ENCODE peak calls at places on chromosomes 16 and 17, in seven cellular contexts. F is dorsolateral prefrontal cortex; U is stomach; W is CD4-positive, CD25-positive, alpha-beta regulatory T cell; X is fibroblast of lung; I is heart right ventricle; N is PC-3. V is an unnamed sample.

GRCh38 chr17:81285179-81285878 is 9.8 kb downstream of the SLC38A10 start:
- DNase-seq in U (peak), F (peak), N (no peak), I (peak), X (peak), W (peak), V (peak)

GRCh38 chr16:89442588-89442987 is 47.8 kb downstream of the ANKRD11 start:
- DNase-seq in F (no peak), I (no peak), W (no peak), N (no peak), X (no peak), U (no peak), V (no peak)

GRCh38 chr16:55949518-55949917 is 74.3 kb upstream of the CES5A start:
- DNase-seq in I (no peak), U (no peak), W (no peak), N (peak), X (no peak), F (no peak), V (no peak)

GRCh38 chr17:83013779-83014117 is 65.7 kb upstream of the METRNL start:
- DNase-seq in U (no peak), X (no peak), F (no peak), N (no peak), W (no peak), I (no peak), V (no peak)

GRCh38 chr16:66930189-66930588 is 4.0 kb downstream of the CIAO2B start:
- DNase-seq in I (no peak), N (peak), F (no peak), X (peak), W (no peak), U (peak), V (no peak)

GRCh38 chr16:3461120-3461519 is 17.6 kb downstream of the NAA60 start:
- DNase-seq in X (no peak), W (peak), F (no peak), U (no peak), N (no peak), I (no peak), V (no peak)

GRCh38 chr17:42682400-42683384 is at the start of gene CNTNAP1:
- DNase-seq in U (peak), F (no peak), W (peak), I (peak), X (peak), N (peak), V (peak)

GRCh38 chr16:63461248-63461841 is 1425.1 kb upstream of the CDH8 start:
- DNase-seq in W (no peak), F (no peak), U (no peak), N (peak), X (peak), I (no peak), V (no peak)

GRCh38 chr17:37327341-37328090 is 48.3 kb upstream of the C17orf78 start:
- DNase-seq in F (no peak), I (no peak), W (no peak), N (no peak), X (peak), U (no peak), V (no peak)

GRCh38 chr16:11576427-11577289 is 10.1 kb downstream of the LITAF start:
- DNase-seq in I (no peak), N (peak), F (no peak), U (no peak), X (no peak), W (peak), V (peak)

GRCh38 chr16:54942353-54942943 is 11.8 kb downstream of the IRX5 start:
- DNase-seq in X (no peak), N (no peak), F (no peak), W (no peak), I (no peak), U (no peak), V (no peak)

GRCh38 chr16:47392114-47392513 is 68.7 kb downstream of the ITFG1 start:
- DNase-seq in F (no peak), X (no peak), I (no peak), W (peak), N (peak), U (no peak), V (peak)

GRCh38 chr16:67170168-67170947 is at the start of gene NOL3:
- DNase-seq in I (peak), X (peak), N (peak), F (no peak), W (peak), U (peak), V (peak)

GRCh38 chr16:56047307-56048234 is 143.7 kb upstream of the GNAO1 start:
- DNase-seq in I (peak), N (no peak), U (no peak), W (no peak), X (no peak), F (no peak), V (no peak)

GRCh38 chr17:79664925-79665738 is 54.3 kb upstream of the RBFOX3 start:
- DNase-seq in W (no peak), F (peak), I (peak), U (peak), X (peak), N (peak), V (no peak)

GRCh38 chr16:89137666-89138512 is 33.7 kb upstream of the CDH15 start:
- DNase-seq in X (no peak), I (no peak), F (no peak), U (no peak), W (no peak), N (no peak), V (peak)

GRCh38 chr17:46108550-46109110 is 84.6 kb downstream of the KANSL1 start:
- DNase-seq in I (no peak), F (no peak), U (no peak), N (peak), W (no peak), X (no peak), V (no peak)

GRCh38 chr17:39927928-39928867 is 666 bp downstream of the LRRC3C start:
- DNase-seq in U (peak), X (no peak), N (no peak), I (peak), W (no peak), F (peak), V (peak)

GRCh38 chr16:10743227-10743609 is 424 bp upstream of the NUBP1 start:
- DNase-seq in U (no peak), W (no peak), I (no peak), X (no peak), N (no peak), F (no peak), V (no peak)

GRCh38 chr16:6926762-6927161 is 405.9 kb upstream of the RBFOX1 start:
- DNase-seq in I (no peak), U (no peak), F (no peak), N (no peak), W (no peak), X (no peak), V (no peak)

GRCh38 chr16:53839150-53839549 is 135.2 kb downstream of the FTO start:
- DNase-seq in X (no peak), I (no peak), U (no peak), F (no peak), W (no peak), N (no peak), V (no peak)

GRCh38 chr16:10181196-10182162 is 749 bp downstream of the GRIN2A start:
- DNase-seq in N (peak), I (peak), U (peak), F (peak), X (peak), W (peak), V (peak)

GRCh38 chr17:80141463-80142165 is 5.3 kb downstream of the EIF4A3 start:
- DNase-seq in F (no peak), N (no peak), U (no peak), X (no peak), I (no peak), W (no peak), V (no peak)

GRCh38 chr17:45364531-45365390 is 47.9 kb upstream of the MAP3K14 start:
- DNase-seq in W (no peak), N (no peak), F (no peak), X (no peak), I (no peak), U (no peak), V (no peak)

GRCh38 chr17:2158011-2158410 is 103.1 kb downstream of the HIC1 start:
- DNase-seq in I (no peak), U (no peak), W (no peak), X (peak), F (no peak), N (no peak), V (no peak)

GRCh38 chr16:12757546-12757945 is 46.1 kb downstream of the CPPED1 start:
- DNase-seq in I (no peak), U (no peak), F (no peak), X (no peak), N (no peak), W (no peak), V (no peak)

GRCh38 chr17:50425682-50426471 is at the start of gene ACSF2:
- DNase-seq in I (peak), U (peak), F (no peak), X (peak), W (peak), N (peak), V (peak)

GRCh38 chr16:6125483-6126259 is 1028.1 kb upstream of the EEF2KMT start:
- DNase-seq in I (no peak), X (no peak), N (no peak), W (no peak), U (no peak), F (no peak), V (no peak)

GRCh38 chr16:65154321-65154720 is 32.5 kb upstream of the CDH11 start:
- DNase-seq in F (no peak), W (no peak), U (no peak), X (no peak), N (no peak), I (no peak), V (no peak)

GRCh38 chr17:57629886-57630285 is 115.2 kb downstream of the CCDC182 start:
- DNase-seq in U (no peak), I (no peak), W (no peak), F (no peak), N (no peak), X (no peak), V (no peak)

GRCh38 chr16:19765860-19766553 is 47.9 kb downstream of the IQCK start:
- DNase-seq in X (peak), I (peak), U (peak), W (no peak), F (peak), N (no peak), V (no peak)

GRCh38 chr17:63487014-63487339 is 10.1 kb downstream of the ACE start:
- DNase-seq in N (no peak), U (no peak), F (no peak), W (no peak), I (no peak), X (no peak), V (no peak)

GRCh38 chr16:23403547-23403946 is 49.4 kb downstream of the COG7 start:
- DNase-seq in I (no peak), F (no peak), W (no peak), X (peak), N (no peak), U (no peak), V (no peak)

GRCh38 chr16:273547-274421 is 2.0 kb downstream of the RGS11 start:
- DNase-seq in N (peak), F (no peak), I (no peak), U (peak), X (no peak), W (no peak), V (no peak)

GRCh38 chr16:87178977-87179376 is 138.2 kb downstream of the C16orf95 start:
- DNase-seq in F (no peak), N (peak), U (no peak), W (no peak), I (peak), X (peak), V (no peak)

GRCh38 chr16:51359141-51359960 is 208.3 kb upstream of the SALL1 start:
- DNase-seq in U (no peak), I (peak), N (no peak), F (peak), X (peak), W (no peak), V (no peak)

GRCh38 chr16:7338826-7339225 is 6.2 kb downstream of the RBFOX1 start:
- DNase-seq in W (no peak), N (no peak), I (no peak), X (no peak), U (no peak), F (no peak), V (no peak)

GRCh38 chr17:6413073-6413472 is 21.8 kb downstream of the AIPL1 start:
- DNase-seq in W (peak), U (no peak), F (no peak), X (peak), N (peak), I (no peak), V (no peak)

GRCh38 chr17:79940381-79941087 is 95.1 kb downstream of the TBC1D16 start:
- DNase-seq in U (no peak), I (no peak), N (no peak), F (no peak), W (no peak), X (no peak), V (no peak)

GRCh38 chr16:71900336-71900735 is 5.0 kb downstream of the IST1 start:
- DNase-seq in W (no peak), X (no peak), I (no peak), U (no peak), N (no peak), F (no peak), V (no peak)
- H3K4me3 ChIP-seq in W (peak), X (no peak), I (peak), U (no peak), N (no peak), F (peak), V (no peak)

DNA sequence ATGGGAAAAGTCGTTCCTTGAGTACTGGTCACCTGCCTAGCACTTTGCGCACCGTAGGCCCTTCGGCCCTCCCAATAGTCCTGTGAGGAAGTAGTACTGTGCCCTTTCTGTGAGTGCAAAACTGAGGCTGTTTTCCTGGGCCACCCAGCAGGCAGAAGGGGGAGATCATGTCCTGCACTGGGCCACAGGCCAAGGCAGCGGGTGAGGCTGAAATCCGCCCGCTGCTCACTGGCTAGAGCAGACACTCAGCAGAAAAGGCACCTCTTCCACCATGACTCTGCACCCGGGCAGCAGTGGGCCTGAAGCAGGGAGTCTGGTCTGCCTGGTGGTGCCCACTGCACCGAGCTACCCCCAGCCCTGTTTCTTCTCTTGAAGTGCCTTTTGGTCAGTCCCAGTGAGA is 20.2 kb downstream of the METTL22 start:
- DNase-seq in U (no peak), N (no peak), F (peak), W (no peak), X (no peak), I (no peak), V (no peak)
- H3K4me3 ChIP-seq in U (no peak), N (no peak), F (no peak), W (no peak), X (no peak), I (no peak), V (no peak)

GRCh38 chr17:17836818-17837379 is at the start of gene SREBF1:
- DNase-seq in U (peak), W (peak), N (peak), X (peak), F (no peak), I (no peak), V (peak)

GRCh38 chr17:17833664-17834357 is 3.0 kb downstream of the SREBF1 start:
- DNase-seq in W (no peak), N (no peak), I (no peak), U (no peak), F (no peak), X (no peak), V (no peak)

GRCh38 chr17:17836250-17836817 is 452 bp downstream of the SREBF1 start:
- DNase-seq in X (peak), F (peak), W (peak), U (peak), N (peak), I (peak), V (peak)

GRCh38 chr17:17835415-17836249 is 1.2 kb downstream of the SREBF1 start:
- DNase-seq in W (no peak), F (no peak), X (no peak), N (no peak), U (no peak), I (no peak), V (no peak)

GRCh38 chr17:17834974-17835373 is 1.8 kb downstream of the SREBF1 start:
- DNase-seq in W (no peak), I (no peak), N (no peak), F (no peak), U (no peak), X (no peak), V (no peak)
- H3K4me3 ChIP-seq in W (no peak), I (peak), N (peak), F (no peak), U (peak), X (no peak), V (peak)

GRCh38 chr16:52546291-52546941 is 527 bp downstream of the TOX3 start:
- DNase-seq in F (no peak), U (no peak), X (no peak), I (no peak), W (no peak), N (no peak), V (no peak)
- H3K4me3 ChIP-seq in F (peak), U (peak), X (no peak), I (peak), W (no peak), N (no peak), V (no peak)

GRCh38 chr16:79317026-79317425 is 283.5 kb downstream of the MAF start:
- DNase-seq in F (no peak), X (no peak), W (no peak), U (no peak), I (no peak), N (no peak), V (no peak)

GRCh38 chr16:79312502-79312901 is 288.0 kb downstream of the MAF start:
- DNase-seq in I (no peak), U (no peak), N (no peak), F (no peak), X (no peak), W (no peak), V (no peak)

GRCh38 chr16:79318137-79318899 is 282.2 kb downstream of the MAF start:
- DNase-seq in I (no peak), W (no peak), X (no peak), U (no peak), N (no peak), F (no peak), V (no peak)

GRCh38 chr16:79317521-79317920 is 283.0 kb downstream of the MAF start:
- DNase-seq in U (no peak), I (no peak), N (no peak), W (no peak), F (no peak), X (no peak), V (no peak)

GRCh38 chr16:79316004-79316458 is 284.5 kb downstream of the MAF start:
- DNase-seq in F (no peak), I (no peak), N (no peak), X (no peak), W (peak), U (no peak), V (peak)
- H3K4me3 ChIP-seq in F (no peak), I (no peak), N (no peak), X (no peak), W (peak), U (no peak), V (no peak)